ENCODE peak calls at places on chromosomes 1 and 21, in five cellular contexts. C is GM23338, K is coronary artery, H is kidney, T is cardiac fibroblast. W is an unnamed sample.

GRCh38 chr21:26850116-26850643 is 5.0 kb upstream of the ADAMTS1 start:
- DNase-seq in C (peak), K (no peak), H (no peak), T (peak), W (peak)

GRCh38 chr1:209616366-209617046 is 33.0 kb downstream of the CAMK1G start:
- DNase-seq in C (no peak), K (no peak), H (no peak), T (no peak), W (no peak)

GRCh38 chr1:180614746-180615145 is 17.1 kb upstream of the XPR1 start:
- DNase-seq in C (no peak), K (no peak), H (no peak), T (no peak), W (no peak)

GRCh38 chr21:17602874-17603273 is 9.8 kb downstream of the BTG3 start:
- DNase-seq in C (no peak), K (no peak), H (no peak), T (peak), W (peak)

GRCh38 chr21:40466893-40467483 is 380.0 kb downstream of the DSCAM start:
- DNase-seq in C (peak), K (no peak), H (no peak), T (peak), W (peak)

GRCh38 chr1:1099506-1100183 is 16.2 kb downstream of the C1orf159 start:
- DNase-seq in C (no peak), K (no peak), H (no peak), T (no peak), W (no peak)

GRCh38 chr1:202589190-202589680 is 121.0 kb downstream of the SYT2 start:
- DNase-seq in C (peak), K (peak), H (peak), T (peak), W (peak)

GRCh38 chr1:234933475-234933874 is 195.2 kb downstream of the TOMM20 start:
- DNase-seq in C (no peak), K (no peak), H (no peak), T (peak), W (peak)

GRCh38 chr1:116919802-116920201 is 10.1 kb downstream of the PTGFRN start:
- DNase-seq in C (no peak), K (peak), H (no peak), T (no peak), W (no peak)

GRCh38 chr1:77371396-77371795 is 89.6 kb downstream of the AK5 start:
- DNase-seq in C (no peak), K (no peak), H (no peak), T (no peak), W (no peak)

GRCh38 chr1:176789571-176790090 is 326.7 kb downstream of the PAPPA2 start:
- DNase-seq in C (no peak), K (no peak), H (no peak), T (no peak), W (no peak)

GRCh38 chr1:227748496-227749182 is 13.4 kb downstream of the SNAP47 start:
- DNase-seq in C (no peak), K (no peak), H (no peak), T (peak), W (peak)

GRCh38 chr1:78607944-78608343 is 12.3 kb upstream of the IFI44L start:
- DNase-seq in C (peak), K (no peak), H (no peak), T (no peak), W (no peak)

GRCh38 chr1:158607296-158607695 is 2.2 kb downstream of the OR10Z1 start:
- DNase-seq in C (peak), K (no peak), H (no peak), T (no peak), W (no peak)

GRCh38 chr1:23913212-23913880 is at the start of gene CNR2:
- DNase-seq in C (no peak), K (no peak), H (no peak), T (no peak), W (no peak)

GRCh38 chr1:181353526-181353925 is 129.8 kb upstream of the CACNA1E start:
- DNase-seq in C (no peak), K (no peak), H (no peak), T (no peak), W (no peak)

GRCh38 chr1:14681182-14681581 is 82.7 kb downstream of the KAZN start:
- DNase-seq in C (no peak), K (no peak), H (no peak), T (peak), W (no peak)

GRCh38 chr1:150596095-150596892 is 16.9 kb upstream of the MCL1 start:
- DNase-seq in C (no peak), K (no peak), H (no peak), T (peak), W (peak)

GRCh38 chr1:24769656-24770651 is 24.7 kb downstream of the CLIC4 start:
- DNase-seq in C (no peak), K (no peak), H (no peak), T (peak), W (peak)

GRCh38 chr1:82979593-82980230 is 1019.2 kb downstream of the TTLL7 start:
- DNase-seq in C (no peak), K (no peak), H (no peak), T (no peak), W (no peak)

GRCh38 chr1:187956975-187957374 is 1128.2 kb downstream of the PLA2G4A start:
- DNase-seq in C (no peak), K (no peak), H (no peak), T (no peak), W (peak)

GRCh38 chr1:15958788-15959187 is 17.1 kb downstream of the ZBTB17 start:
- DNase-seq in C (peak), K (no peak), H (no peak), T (peak), W (peak)

GRCh38 chr1:228921473-228921872 is 186.2 kb downstream of the RHOU start:
- DNase-seq in C (no peak), K (no peak), H (no peak), T (no peak), W (no peak)

GRCh38 chr1:85356130-85356529 is 79.7 kb upstream of the BCL10 start:
- DNase-seq in C (no peak), K (no peak), H (no peak), T (no peak), W (no peak)

GRCh38 chr21:34313116-34313515 is 50.7 kb upstream of the KCNE2 start:
- DNase-seq in C (no peak), K (no peak), H (no peak), T (peak), W (peak)

GRCh38 chr21:41597811-41598231 is 89.9 kb upstream of the TMPRSS2 start:
- DNase-seq in C (no peak), K (no peak), H (no peak), T (no peak), W (no peak)

GRCh38 chr1:113141650-113142473 is 68.9 kb downstream of the LRIG2 start:
- DNase-seq in C (no peak), K (no peak), H (no peak), T (peak), W (peak)

GRCh38 chr1:169108897-169109560 is 2.5 kb downstream of the ATP1B1 start:
- DNase-seq in C (peak), K (no peak), H (no peak), T (peak), W (no peak)

GRCh38 chr1:5430911-5431310 is 561.3 kb downstream of the NPHP4 start:
- DNase-seq in C (no peak), K (no peak), H (no peak), T (no peak), W (no peak)

GRCh38 chr1:160163612-160164011 is 12.2 kb downstream of the ATP1A4 start:
- DNase-seq in C (no peak), K (no peak), H (no peak), T (no peak), W (no peak)

DNA sequence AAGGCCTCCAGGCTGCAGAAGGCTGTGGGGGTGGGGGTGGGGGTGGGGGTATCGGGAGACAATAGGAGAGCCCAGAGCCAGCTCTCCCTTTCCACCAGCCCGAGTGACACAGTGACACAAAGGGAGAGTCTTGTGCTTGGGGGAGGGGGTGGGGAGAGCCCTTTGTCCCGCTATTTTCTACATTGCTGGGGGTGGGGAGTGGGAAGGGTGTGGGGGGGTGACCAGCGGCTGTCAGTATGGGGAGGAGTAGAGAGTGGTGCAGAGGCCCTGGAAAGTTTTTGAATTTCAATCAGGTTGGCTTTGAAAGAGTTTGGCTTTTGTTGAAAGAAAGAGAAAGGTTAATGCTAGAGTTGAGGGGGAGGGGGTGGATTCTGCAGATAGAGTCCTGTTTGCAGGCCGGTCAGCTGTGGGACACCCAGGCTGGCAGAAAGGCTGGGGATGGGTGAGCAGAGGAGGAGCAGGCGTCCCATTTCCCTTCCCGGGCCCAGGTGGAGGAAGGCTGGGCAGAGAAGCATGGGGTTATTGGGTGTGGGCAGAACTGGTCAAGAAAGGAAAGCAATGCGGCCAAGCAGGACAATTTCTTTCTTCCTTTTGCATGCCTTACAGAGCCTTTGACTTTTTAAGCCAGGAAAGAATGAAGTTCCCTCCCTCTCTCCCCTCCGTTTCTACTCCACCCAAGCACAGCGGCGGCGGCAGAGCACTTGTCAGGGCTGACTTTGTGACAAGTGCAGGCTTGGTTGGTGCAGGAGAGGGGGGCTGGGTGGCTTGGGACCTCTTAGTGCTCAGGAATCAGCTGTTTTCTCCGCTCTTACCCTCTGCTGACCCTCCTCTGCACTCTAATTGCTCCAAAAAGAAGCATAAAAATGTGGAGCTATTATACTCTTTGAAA is 96.2 kb downstream of the RNF220 start:
- DNase-seq in C (peak), K (no peak), H (no peak), T (no peak), W (no peak)
- H3K4me3 ChIP-seq in C (peak), K (no peak), H (no peak), T (no peak), W (no peak)

GRCh38 chr1:219926363-219926998 is 1.9 kb downstream of the SLC30A10 start:
- DNase-seq in C (no peak), K (no peak), H (no peak), T (no peak), W (no peak)

GRCh38 chr1:219927956-219928790 is at the start of gene SLC30A10:
- DNase-seq in C (peak), K (no peak), H (peak), T (peak), W (peak)

GRCh38 chr1:219928791-219929118 is 398 bp upstream of the SLC30A10 start:
- DNase-seq in C (no peak), K (no peak), H (peak), T (no peak), W (no peak)

GRCh38 chr1:219924348-219924747 is 4.0 kb downstream of the SLC30A10 start:
- DNase-seq in C (no peak), K (no peak), H (no peak), T (no peak), W (no peak)

DNA sequence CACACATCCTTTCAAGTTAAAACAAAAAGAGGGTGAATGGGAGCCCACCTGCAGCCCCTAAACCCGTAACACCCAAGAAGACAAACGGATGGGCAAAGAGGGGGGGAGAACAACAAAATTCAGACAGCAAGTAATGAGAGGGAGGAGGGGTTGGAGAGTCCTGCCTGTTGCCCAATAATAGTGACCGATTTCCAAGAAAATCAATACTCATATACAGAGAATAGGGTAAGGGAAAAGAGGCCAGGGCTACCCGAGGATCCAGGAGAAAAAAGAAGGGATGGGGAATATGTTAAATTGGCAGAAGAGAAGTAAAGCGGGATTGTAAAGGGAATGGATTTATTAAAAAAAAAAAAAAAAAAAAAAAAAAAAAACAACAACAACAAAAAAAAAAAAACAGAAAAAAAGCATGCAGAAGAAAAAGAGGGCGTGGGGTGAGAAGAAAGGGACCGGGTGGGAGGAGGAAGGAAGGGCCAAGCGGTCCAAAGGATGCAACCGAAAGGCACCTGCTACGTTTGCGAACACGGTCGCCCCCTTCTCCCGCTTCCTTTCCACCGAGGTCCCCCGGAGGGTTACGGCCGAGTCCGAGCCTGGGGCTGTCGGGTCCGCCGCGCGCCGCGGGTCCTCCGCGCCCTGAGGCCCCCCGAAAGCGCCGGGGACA is 930 bp downstream of the SLC30A10 start:
- DNase-seq in C (no peak), K (no peak), H (no peak), T (no peak), W (no peak)
- H3K4me3 ChIP-seq in C (peak), K (peak), H (no peak), T (no peak), W (peak)

GRCh38 chr1:54404263-54404662 is 1.9 kb downstream of the SSBP3 start:
- DNase-seq in C (no peak), K (no peak), H (no peak), T (no peak), W (no peak)
- H3K4me3 ChIP-seq in C (peak), K (peak), H (no peak), T (peak), W (peak)

GRCh38 chr1:119000371-119001180 is 12.4 kb upstream of the TBX15 start:
- DNase-seq in C (peak), K (no peak), H (no peak), T (no peak), W (no peak)
- H3K4me3 ChIP-seq in C (peak), K (peak), H (no peak), T (peak), W (peak)

DNA sequence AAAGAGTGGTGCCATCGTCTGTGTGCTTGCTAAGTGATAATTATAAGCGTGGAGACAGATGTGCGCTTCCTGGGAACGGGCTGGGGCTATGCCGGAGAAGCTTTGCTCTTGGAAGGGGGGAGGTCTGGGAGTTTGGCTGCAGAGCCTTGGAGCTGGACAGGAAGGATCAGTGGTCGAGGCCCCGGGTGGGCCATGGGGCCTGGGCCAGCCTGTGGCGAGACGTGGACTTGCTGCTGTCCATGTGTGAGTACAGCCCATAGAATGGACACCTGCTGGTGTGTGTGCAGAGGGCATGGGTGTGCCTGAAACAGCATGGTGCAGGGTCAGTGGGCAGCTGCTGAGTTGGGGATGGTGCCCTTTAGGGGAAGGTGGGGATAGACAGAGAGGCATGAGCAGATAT is 121.3 kb downstream of the PCBP3 start:
- DNase-seq in C (no peak), K (no peak), H (no peak), T (no peak), W (no peak)
- H3K4me3 ChIP-seq in C (no peak), K (no peak), H (no peak), T (no peak), W (no peak)

DNA sequence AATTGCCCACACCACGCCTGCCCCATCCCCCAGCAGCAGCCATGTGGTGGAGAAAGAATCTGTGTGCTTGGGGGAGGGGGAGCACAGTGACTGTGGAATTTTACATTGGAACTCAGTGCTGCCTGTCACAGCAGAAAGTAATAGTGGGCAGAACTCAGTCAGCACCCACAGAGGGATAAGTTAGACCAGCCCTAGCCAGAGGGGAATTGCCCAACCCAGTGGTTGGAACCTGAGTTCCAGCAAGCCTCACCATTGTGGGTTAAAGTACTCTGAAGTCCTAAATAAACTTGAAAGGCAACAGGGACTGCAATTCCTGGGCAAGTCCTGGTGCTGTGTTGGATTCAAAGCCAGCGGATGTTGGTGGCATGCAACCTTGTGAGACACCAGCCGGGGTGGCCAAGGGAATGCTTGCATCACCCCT is 88.8 kb downstream of the MRPL39 start:
- DNase-seq in C (peak), K (no peak), H (no peak), T (no peak), W (no peak)
- H3K4me3 ChIP-seq in C (no peak), K (no peak), H (no peak), T (no peak), W (no peak)

DNA sequence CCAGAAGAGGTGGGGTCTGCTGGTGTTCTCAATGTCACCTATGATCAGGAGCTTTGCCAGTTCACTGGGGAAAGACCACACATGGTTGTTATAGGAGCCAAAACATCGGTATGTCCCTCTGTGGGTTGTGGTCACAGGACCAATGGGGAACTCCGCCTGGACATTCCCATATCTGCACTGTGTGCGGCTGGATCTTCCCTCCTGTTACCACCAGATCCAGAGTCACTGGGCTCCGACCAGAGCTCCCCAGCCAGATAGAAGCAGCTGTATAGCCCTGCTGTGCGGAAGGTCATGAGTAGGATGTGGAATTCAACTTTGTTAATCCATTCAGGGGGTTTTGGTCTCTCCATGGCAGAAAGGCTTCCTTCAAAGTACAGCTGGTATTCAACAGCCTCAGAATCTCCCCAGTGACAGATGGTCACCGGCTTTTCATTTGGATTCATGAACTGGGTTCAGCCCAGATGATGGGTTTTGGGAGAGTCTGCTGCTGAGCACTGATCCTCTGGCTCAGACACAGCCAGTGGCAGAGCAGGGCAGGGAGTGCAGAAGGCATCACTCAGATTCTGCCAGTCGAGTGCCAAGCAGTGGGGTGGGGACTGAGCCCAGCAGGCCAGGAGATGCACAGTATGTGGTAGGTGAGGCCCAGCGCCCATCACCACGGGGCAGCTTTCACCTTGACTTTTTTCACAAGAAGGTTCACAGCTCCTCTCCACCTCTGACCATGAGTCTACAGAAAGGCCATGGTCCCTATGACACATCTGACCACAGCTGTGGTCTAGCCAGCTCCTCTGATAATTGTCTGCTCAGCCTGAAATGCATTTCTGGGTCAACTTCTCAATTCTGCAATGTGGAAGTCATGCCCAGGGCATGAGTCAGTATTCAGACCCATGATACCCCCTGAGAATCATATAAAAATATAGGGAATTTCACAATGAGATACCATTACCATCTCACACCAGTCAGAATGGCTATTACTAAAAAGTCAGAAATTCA is 2.9 kb upstream of the SHCBP1L start:
- DNase-seq in C (no peak), K (no peak), H (peak), T (peak), W (peak)
- H3K4me3 ChIP-seq in C (no peak), K (no peak), H (no peak), T (no peak), W (no peak)

GRCh38 chr1:111474521-111474920 is 737 bp downstream of the C1orf162 start:
- DNase-seq in C (no peak), K (no peak), H (no peak), T (no peak), W (no peak)

GRCh38 chr1:111476214-111476613 is 2.4 kb downstream of the C1orf162 start:
- DNase-seq in C (no peak), K (no peak), H (no peak), T (no peak), W (no peak)

GRCh38 chr1:111474106-111474505 is 322 bp downstream of the C1orf162 start:
- DNase-seq in C (no peak), K (no peak), H (no peak), T (peak), W (peak)

GRCh38 chr1:111475706-111476105 is 1.9 kb downstream of the C1orf162 start:
- DNase-seq in C (no peak), K (no peak), H (no peak), T (no peak), W (no peak)

DNA sequence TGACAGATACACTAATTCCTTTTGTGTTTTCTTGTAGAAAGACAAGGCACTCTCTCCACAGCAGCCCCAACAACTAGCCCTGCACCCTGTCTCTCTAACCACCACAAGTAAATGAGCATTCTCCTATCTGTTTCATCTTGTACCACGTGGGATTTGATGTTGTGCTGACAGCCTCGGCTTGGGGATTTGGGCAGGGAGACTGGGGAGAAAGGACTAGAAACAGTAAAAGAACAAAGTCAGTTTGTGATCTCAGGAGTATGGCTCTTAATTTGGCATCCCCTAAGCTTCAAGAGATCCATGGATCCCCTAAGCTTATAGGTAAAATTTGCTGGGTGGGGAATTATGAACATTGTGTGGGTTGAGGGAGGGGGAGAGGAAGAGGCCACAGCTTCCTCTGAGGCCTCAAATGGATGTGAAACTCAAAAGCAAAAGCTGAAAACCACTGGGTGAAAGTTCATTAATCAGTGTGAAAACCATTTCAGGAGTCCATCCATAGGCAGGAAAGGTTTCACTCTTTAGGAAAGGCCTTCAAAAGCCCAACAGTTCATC is 3.1 kb downstream of the C1orf162 start:
- DNase-seq in C (no peak), K (no peak), H (no peak), T (no peak), W (no peak)
- H3K4me3 ChIP-seq in C (no peak), K (no peak), H (no peak), T (no peak), W (no peak)

W was measured in fibroblast of pulmonary artery.